ENCODE peak calls at places on chromosome X, in nine cellular contexts. A is fibroblast of lung; H is CD8-positive, alpha-beta T cell; D is GM12865; P is cardiac fibroblast; F is Panc1; T is ascending aorta; U is mammary epithelial cell; C is body of pancreas. K is an unnamed sample.

GRCh38 chrX:149853925-149854324 is 27.1 kb upstream of the MAGEA8 start:
- DNase-seq in A (no peak), H (no peak), D (no peak), P (no peak), F (no peak), T (no peak), U (no peak), C (no peak), K (no peak)

GRCh38 chrX:7083468-7084396 is 63.8 kb upstream of the STS start:
- DNase-seq in A (peak), H (peak), D (peak), P (peak), F (no peak), T (no peak), U (peak), C (no peak), K (peak)

GRCh38 chrX:10622197-10622596 is 1.8 kb upstream of the MID1 start:
- DNase-seq in A (no peak), H (no peak), D (no peak), P (no peak), F (no peak), T (no peak), U (no peak), C (no peak), K (no peak)

GRCh38 chrX:101303790-101304189 is 12.7 kb upstream of the TAF7L start:
- DNase-seq in A (no peak), H (no peak), D (no peak), P (no peak), F (no peak), T (no peak), U (no peak), C (no peak), K (no peak)

GRCh38 chrX:23861215-23861896 is 46.4 kb downstream of the APOO start:
- DNase-seq in A (no peak), H (no peak), D (peak), P (no peak), F (no peak), T (no peak), U (no peak), C (no peak), K (no peak)

GRCh38 chrX:38561951-38562719 is 793 bp downstream of the TSPAN7 start:
- DNase-seq in A (no peak), H (no peak), D (no peak), P (no peak), F (no peak), T (peak), U (no peak), C (peak), K (no peak)

GRCh38 chrX:118025193-118025592 is 91.4 kb downstream of the KLHL13 start:
- DNase-seq in A (peak), H (no peak), D (no peak), P (no peak), F (no peak), T (no peak), U (no peak), C (no peak), K (no peak)

GRCh38 chrX:110241816-110242215 is 76.1 kb downstream of the AMMECR1 start:
- DNase-seq in A (peak), H (no peak), D (no peak), P (peak), F (no peak), T (no peak), U (no peak), C (peak), K (no peak)

GRCh38 chrX:149762696-149763614 is 10.9 kb upstream of the HSFX1 start:
- DNase-seq in A (no peak), H (no peak), D (no peak), P (no peak), F (no peak), T (peak), U (no peak), C (no peak), K (no peak)

GRCh38 chrX:125762954-125763353 is 403.1 kb downstream of the DCAF12L2 start:
- DNase-seq in A (no peak), H (no peak), D (no peak), P (no peak), F (no peak), T (no peak), U (no peak), C (no peak), K (no peak)

GRCh38 chrX:10104958-10105658 is 51.7 kb upstream of the CLCN4 start:
- DNase-seq in A (peak), H (no peak), D (no peak), P (peak), F (no peak), T (no peak), U (no peak), C (no peak), K (no peak)

GRCh38 chrX:13597928-13598327 is 28.5 kb downstream of the EGFL6 start:
- DNase-seq in A (peak), H (no peak), D (no peak), P (peak), F (no peak), T (no peak), U (no peak), C (peak), K (no peak)

GRCh38 chrX:63050225-63050624 is 300.9 kb downstream of the SPIN4 start:
- DNase-seq in A (no peak), H (no peak), D (peak), P (no peak), F (peak), T (no peak), U (no peak), C (no peak), K (no peak)

GRCh38 chrX:47828984-47829383 is 7.7 kb upstream of the ZNF81 start:
- DNase-seq in A (no peak), H (no peak), D (no peak), P (no peak), F (no peak), T (no peak), U (no peak), C (no peak), K (no peak)

GRCh38 chrX:43964936-43965335 is 8.3 kb downstream of the NDP start:
- DNase-seq in A (no peak), H (no peak), D (no peak), P (no peak), F (no peak), T (no peak), U (no peak), C (no peak), K (no peak)

GRCh38 chrX:74923942-74924448 is 1.3 kb downstream of the NEXMIF start:
- DNase-seq in A (peak), H (no peak), D (peak), P (no peak), F (no peak), T (no peak), U (no peak), C (peak), K (no peak)

GRCh38 chrX:19303216-19303880 is 40.4 kb upstream of the PDHA1 start:
- DNase-seq in A (peak), H (no peak), D (no peak), P (peak), F (no peak), T (peak), U (peak), C (no peak), K (peak)

GRCh38 chrX:86002076-86002896 is 45.1 kb downstream of the CHM start:
- DNase-seq in A (peak), H (peak), D (peak), P (peak), F (no peak), T (no peak), U (peak), C (no peak), K (no peak)

GRCh38 chrX:50115973-50116372 is 84.8 kb downstream of the AKAP4 start:
- DNase-seq in A (no peak), H (no peak), D (no peak), P (no peak), F (no peak), T (no peak), U (no peak), C (no peak), K (no peak)

GRCh38 chrX:68918202-68918601 is 89.4 kb downstream of the EFNB1 start:
- DNase-seq in A (no peak), H (no peak), D (no peak), P (no peak), F (no peak), T (no peak), U (no peak), C (no peak), K (no peak)

GRCh38 chrX:42117318-42117717 is 194.0 kb upstream of the CASK start:
- DNase-seq in A (no peak), H (no peak), D (peak), P (no peak), F (no peak), T (no peak), U (no peak), C (no peak), K (no peak)

GRCh38 chrX:57137481-57137880 is 284 bp upstream of the SPIN2A start:
- DNase-seq in A (peak), H (no peak), D (no peak), P (peak), F (no peak), T (no peak), U (no peak), C (no peak), K (no peak)

GRCh38 chrX:14080031-14080430 is 50.3 kb upstream of the GEMIN8 start:
- DNase-seq in A (no peak), H (no peak), D (no peak), P (no peak), F (no peak), T (no peak), U (peak), C (no peak), K (no peak)

GRCh38 chrX:49205443-49205842 is 5.5 kb upstream of the SYP start:
- DNase-seq in A (no peak), H (no peak), D (no peak), P (no peak), F (no peak), T (no peak), U (no peak), C (no peak), K (no peak)

GRCh38 chrX:56564182-56564885 is 907 bp downstream of the UBQLN2 start:
- DNase-seq in A (peak), H (no peak), D (peak), P (peak), F (no peak), T (no peak), U (peak), C (no peak), K (no peak)

GRCh38 chrX:132425744-132426318 is 63.0 kb downstream of the MBNL3 start:
- DNase-seq in A (no peak), H (no peak), D (peak), P (no peak), F (no peak), T (no peak), U (peak), C (no peak), K (no peak)

GRCh38 chrX:72584165-72584564 is 11.5 kb upstream of the HDAC8 start:
- DNase-seq in A (no peak), H (no peak), D (no peak), P (no peak), F (no peak), T (no peak), U (no peak), C (no peak), K (no peak)

GRCh38 chrX:40539214-40540142 is 41.3 kb upstream of the ATP6AP2 start:
- DNase-seq in A (peak), H (peak), D (peak), P (peak), F (no peak), T (peak), U (peak), C (no peak), K (peak)

GRCh38 chrX:91434351-91435168 is at the start of gene PABPC5:
- DNase-seq in A (peak), H (no peak), D (no peak), P (peak), F (no peak), T (peak), U (peak), C (peak), K (peak)

GRCh38 chrX:121036951-121037350 is 10.5 kb upstream of the GLUD2 start:
- DNase-seq in A (no peak), H (no peak), D (no peak), P (no peak), F (no peak), T (no peak), U (peak), C (no peak), K (no peak)

GRCh38 chrX:17375631-17376380 is 806 bp downstream of the NHS start:
- DNase-seq in A (peak), H (no peak), D (no peak), P (peak), F (no peak), T (no peak), U (peak), C (no peak), K (no peak)

GRCh38 chrX:17375361-17375630 is 296 bp downstream of the NHS start:
- DNase-seq in A (no peak), H (no peak), D (no peak), P (no peak), F (no peak), T (no peak), U (no peak), C (no peak), K (no peak)

GRCh38 chrX:17377047-17377692 is 2.2 kb downstream of the NHS start:
- DNase-seq in A (peak), H (no peak), D (no peak), P (no peak), F (no peak), T (peak), U (peak), C (no peak), K (no peak)

GRCh38 chrX:17377795-17378194 is 2.8 kb downstream of the NHS start:
- DNase-seq in A (no peak), H (no peak), D (no peak), P (no peak), F (no peak), T (no peak), U (peak), C (no peak), K (no peak)

GRCh38 chrX:17376381-17377046 is 1.5 kb downstream of the NHS start:
- DNase-seq in A (no peak), H (no peak), D (no peak), P (no peak), F (no peak), T (no peak), U (peak), C (no peak), K (no peak)
- H3K4me3 ChIP-seq in A (peak), H (no peak), D (no peak), P (peak), F (peak), T (peak), U (peak), C (no peak), K (peak)

DNA sequence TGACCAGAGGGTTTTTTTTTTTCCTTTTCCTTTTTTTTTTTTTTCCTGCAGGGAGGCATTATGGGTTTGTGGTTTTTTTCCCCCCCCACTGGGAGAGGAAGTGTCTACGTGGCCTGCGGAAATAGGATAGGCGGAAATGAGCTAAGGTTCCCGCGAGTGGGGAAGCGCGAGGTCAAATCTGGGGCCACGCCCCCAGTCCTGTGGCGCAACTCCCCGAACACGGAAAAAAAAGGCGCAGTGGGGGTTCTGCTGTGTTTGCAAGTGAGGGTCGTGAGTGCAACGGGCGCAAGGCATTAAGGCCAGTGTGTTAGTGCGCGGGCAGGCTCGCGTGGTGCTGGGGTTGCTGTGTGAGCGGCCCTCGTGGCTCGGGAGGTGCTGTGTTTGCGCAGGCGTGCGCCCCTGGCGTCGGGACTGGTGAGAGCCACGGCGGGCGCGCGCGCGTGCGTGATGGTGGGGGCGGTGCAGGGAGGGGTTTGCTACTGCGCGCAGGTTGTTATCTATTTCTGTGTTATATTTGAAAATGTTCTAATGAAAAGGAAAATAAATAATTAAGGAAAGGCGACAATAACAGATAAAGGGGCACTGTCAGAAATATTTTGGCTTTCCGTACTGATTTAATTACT is 685 bp upstream of the MORF4L2 start:
- DNase-seq in A (no peak), H (peak), D (peak), P (no peak), F (no peak), T (peak), U (no peak), C (peak), K (peak)
- TF ChIP-seq CTCF in A (peak), H (no peak), D (peak), P (peak), F (peak), T (peak), U (peak), C (peak), K (peak)

DNA sequence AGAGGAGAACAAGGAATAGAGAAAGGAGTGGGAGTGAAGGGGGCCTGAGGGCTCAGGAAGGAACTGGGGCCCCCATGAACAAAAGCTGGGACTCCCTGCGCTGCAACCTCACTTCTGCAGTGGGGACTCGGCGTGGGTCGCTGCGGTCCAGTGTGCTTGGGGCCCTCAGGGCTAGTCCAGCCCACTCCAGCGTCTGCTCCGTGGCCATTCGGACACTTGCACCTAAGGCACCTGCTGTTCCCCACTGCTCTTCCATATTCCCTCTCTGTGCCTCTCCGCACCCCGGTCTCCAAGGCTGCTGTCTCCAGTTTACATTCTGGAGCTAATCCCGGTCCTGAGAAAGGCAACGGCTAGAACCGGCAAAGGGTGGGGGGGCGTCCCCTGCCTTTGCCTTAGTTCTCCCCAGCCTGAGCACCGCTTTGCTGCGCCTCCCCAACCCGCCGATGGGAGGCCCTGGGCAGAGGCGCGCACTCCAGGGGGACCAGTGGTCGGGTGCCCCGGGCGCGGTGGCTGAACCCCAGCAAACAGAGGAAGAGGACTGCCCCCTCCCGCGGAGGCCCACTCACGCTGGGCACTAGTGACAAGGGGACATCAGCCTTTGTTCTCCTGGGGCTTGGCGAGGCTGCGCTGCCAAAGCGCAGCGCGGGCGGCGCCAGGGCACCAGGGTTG is 327.7 kb upstream of the F9 start:
- DNase-seq in A (no peak), H (no peak), D (no peak), P (no peak), F (no peak), T (no peak), U (no peak), C (no peak), K (no peak)
- H3K4me3 ChIP-seq in A (no peak), H (no peak), D (no peak), P (no peak), F (no peak), T (no peak), U (no peak), C (no peak), K (no peak)

DNA sequence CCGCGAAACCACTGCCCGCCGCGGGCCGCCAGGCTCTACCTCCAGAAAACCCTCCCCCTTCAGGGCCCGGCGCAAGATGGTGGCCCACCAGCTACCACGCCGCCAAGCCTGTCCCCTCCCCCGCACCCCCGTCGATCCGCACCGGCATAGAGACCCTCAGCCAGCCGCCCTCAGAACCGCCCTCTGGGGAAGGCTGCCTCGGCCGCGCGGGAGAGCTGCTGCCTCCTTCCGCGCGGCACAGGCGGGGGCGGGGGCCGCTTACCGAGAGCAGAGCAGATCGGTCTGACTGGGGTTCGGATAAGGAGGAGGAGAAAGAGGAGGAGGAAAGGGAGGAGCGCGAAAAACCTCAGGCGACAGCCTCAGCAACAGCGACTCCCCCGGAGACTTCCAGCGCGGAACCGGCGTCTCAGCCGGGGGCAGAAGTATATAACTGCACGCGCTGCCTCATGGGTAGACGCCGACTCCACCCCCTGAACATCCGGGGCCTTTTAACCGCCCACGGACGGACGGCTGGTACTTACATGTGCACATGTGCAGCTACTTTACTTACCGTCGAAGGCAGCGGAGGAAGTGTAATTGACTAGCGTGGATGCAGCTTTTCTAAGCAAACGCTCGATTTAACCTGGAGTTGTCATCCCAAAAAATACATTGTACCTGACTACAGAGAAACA is at the start of gene ZNF280C:
- DNase-seq in A (peak), H (peak), D (peak), P (peak), F (peak), T (peak), U (peak), C (peak), K (peak)
- TF ChIP-seq CTCF in A (peak), H (no peak), D (peak), P (peak), F (peak), T (peak), U (peak), C (peak), K (peak)

GRCh38 chrX:45751156-45751555 is 550.5 kb upstream of the DIPK2B start:
- DNase-seq in A (no peak), H (no peak), D (no peak), P (no peak), F (no peak), T (no peak), U (no peak), C (no peak), K (no peak)
- H3K4me3 ChIP-seq in A (no peak), H (no peak), D (no peak), P (no peak), F (no peak), T (no peak), U (no peak), C (no peak), K (no peak)

DNA sequence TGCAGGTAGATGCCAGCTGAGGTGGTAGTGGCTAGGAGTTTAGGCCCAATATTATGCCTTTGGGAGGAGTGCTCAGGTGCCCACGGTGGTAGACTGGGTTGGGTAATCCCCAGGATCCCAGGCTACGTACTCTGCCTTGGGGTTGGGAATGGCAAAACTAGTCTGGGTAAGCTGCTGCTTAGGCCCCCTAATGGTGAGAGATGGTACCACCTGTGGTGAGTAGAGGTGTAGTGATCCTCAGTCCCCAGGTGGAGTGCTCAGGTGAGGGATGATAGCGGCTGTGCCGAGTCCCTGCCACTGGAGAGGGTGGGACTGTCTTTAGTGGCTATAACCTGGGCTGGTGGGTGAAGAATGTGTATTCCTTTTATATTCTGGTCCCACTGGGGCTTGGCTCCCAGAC is 75.2 kb downstream of the IL1RAPL2 start:
- DNase-seq in A (no peak), H (no peak), D (peak), P (no peak), F (no peak), T (no peak), U (no peak), C (no peak), K (no peak)
- TF ChIP-seq CTCF in A (no peak), H (no peak), D (peak), P (no peak), F (no peak), T (no peak), U (peak), C (no peak), K (no peak)

DNA sequence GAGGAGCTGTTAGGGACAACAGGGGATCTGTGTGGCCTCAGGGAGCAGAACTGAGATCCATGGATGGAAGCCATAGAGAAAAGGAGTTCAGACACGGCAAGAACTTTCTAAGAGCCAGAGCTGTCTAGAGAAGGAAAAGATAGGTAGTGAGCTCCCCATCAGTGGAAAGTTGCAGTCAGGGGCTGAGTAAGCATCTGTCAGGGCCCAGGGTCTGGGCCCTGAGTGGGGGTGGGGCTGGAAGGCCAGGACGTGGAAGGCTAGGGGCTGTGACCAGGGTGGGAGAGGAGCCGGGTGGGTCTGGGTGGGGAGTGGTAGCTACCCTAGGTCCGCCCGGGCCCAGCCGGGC is 324 bp upstream of the MSN start:
- DNase-seq in A (no peak), H (no peak), D (no peak), P (no peak), F (no peak), T (no peak), U (no peak), C (no peak), K (no peak)
- H3K4me3 ChIP-seq in A (peak), H (no peak), D (peak), P (no peak), F (peak), T (peak), U (no peak), C (no peak), K (peak)

K was measured in AG04449.